ENCODE peak calls at places on chromosomes 13 and 19, in seven cellular contexts. B is esophagus muscularis mucosa, A is IMR-90, I is cardiac muscle cell, V is pancreas, E is mucosa of descending colon, U is HFF-Myc. Y is an unnamed sample.

GRCh38 chr13:39148513-39148961 is 110.3 kb downstream of the NHLRC3 start:
- DNase-seq in V (no peak), I (no peak), B (no peak), E (no peak), U (no peak), A (no peak), Y (peak; percentile 48)

GRCh38 chr19:19040417-19040816 is 7.0 kb downstream of the ARMC6 start:
- DNase-seq in U (no peak), E (no peak), A (peak; percentile 91), V (peak; percentile 71), I (no peak), B (peak; percentile 95), Y (peak; percentile 81)

GRCh38 chr13:97275775-97276501 is 53.8 kb downstream of the MBNL2 start:
- DNase-seq in U (no peak), A (no peak), V (no peak), E (no peak), I (no peak), B (no peak), Y (no peak)

GRCh38 chr19:28021316-28022185 is 1191.4 kb downstream of the UQCRFS1 start:
- DNase-seq in I (no peak), V (no peak), E (no peak), B (peak; percentile 55), A (no peak), U (no peak), Y (no peak)

GRCh38 chr13:47213057-47213456 is 316.2 kb upstream of the HTR2A start:
- DNase-seq in A (peak; percentile 16), U (no peak), E (no peak), B (no peak), I (no peak), V (no peak), Y (no peak)

GRCh38 chr19:8877854-8878705 is 45.9 kb downstream of the MBD3L1 start:
- DNase-seq in U (no peak), E (no peak), A (no peak), B (no peak), I (no peak), V (no peak), Y (no peak)

GRCh38 chr19:10290876-10291553 is 1.3 kb downstream of the ICAM5 start:
- DNase-seq in U (no peak), E (peak; percentile 86), B (no peak), V (no peak), I (peak; percentile 61), A (peak; percentile 54), Y (peak; percentile 67)

GRCh38 chr13:31064636-31065035 is 97.1 kb downstream of the HSPH1 start:
- DNase-seq in E (no peak), V (no peak), A (no peak), I (no peak), B (no peak), U (no peak), Y (no peak)

GRCh38 chr13:71860547-71861131 is 6.4 kb downstream of the DACH1 start:
- DNase-seq in E (no peak), I (no peak), A (no peak), B (no peak), U (no peak), V (no peak), Y (no peak)

GRCh38 chr13:40120781-40121180 is 465.3 kb downstream of the COG6 start:
- DNase-seq in B (no peak), U (no peak), E (no peak), I (no peak), V (no peak), A (no peak), Y (peak; percentile 8)

GRCh38 chr13:101149735-101150380 is 266.4 kb downstream of the NALCN start:
- DNase-seq in V (no peak), A (peak; percentile 66), E (no peak), B (no peak), U (no peak), I (peak; percentile 28), Y (peak; percentile 72)

GRCh38 chr19:6263306-6264076 is 16.3 kb downstream of the MLLT1 start:
- DNase-seq in I (no peak), U (no peak), V (no peak), A (peak; percentile 38), B (no peak), E (no peak), Y (no peak)

GRCh38 chr13:66033924-66034323 is 1196.2 kb downstream of the PCDH9 start:
- DNase-seq in A (no peak), V (no peak), E (no peak), I (no peak), U (no peak), B (no peak), Y (no peak)

GRCh38 chr13:84413016-84413415 is 530.7 kb upstream of the SLITRK1 start:
- DNase-seq in E (no peak), A (no peak), U (no peak), B (no peak), V (no peak), I (no peak), Y (no peak)

GRCh38 chr19:18831524-18832330 is at the start of gene UPF1:
- DNase-seq in I (peak; percentile 97), A (peak; percentile 88), V (peak; percentile 96), E (peak; percentile 98), B (peak; percentile 96), U (peak; percentile 57), Y (peak; percentile 98)

GRCh38 chr13:41059466-41059865 is 1.8 kb upstream of the WBP4 start:
- DNase-seq in U (no peak), E (no peak), B (no peak), I (no peak), A (peak; percentile 11), V (no peak), Y (no peak)

GRCh38 chr13:23069571-23069970 is 111.2 kb upstream of the SGCG start:
- DNase-seq in A (peak; percentile 87), V (no peak), I (no peak), E (no peak), B (no peak), U (no peak), Y (peak; percentile 76)

GRCh38 chr19:13097331-13098258 is 5.1 kb downstream of the LYL1 start:
- DNase-seq in B (no peak), E (peak; percentile 82), I (no peak), A (no peak), U (no peak), V (no peak), Y (no peak)

DNA sequence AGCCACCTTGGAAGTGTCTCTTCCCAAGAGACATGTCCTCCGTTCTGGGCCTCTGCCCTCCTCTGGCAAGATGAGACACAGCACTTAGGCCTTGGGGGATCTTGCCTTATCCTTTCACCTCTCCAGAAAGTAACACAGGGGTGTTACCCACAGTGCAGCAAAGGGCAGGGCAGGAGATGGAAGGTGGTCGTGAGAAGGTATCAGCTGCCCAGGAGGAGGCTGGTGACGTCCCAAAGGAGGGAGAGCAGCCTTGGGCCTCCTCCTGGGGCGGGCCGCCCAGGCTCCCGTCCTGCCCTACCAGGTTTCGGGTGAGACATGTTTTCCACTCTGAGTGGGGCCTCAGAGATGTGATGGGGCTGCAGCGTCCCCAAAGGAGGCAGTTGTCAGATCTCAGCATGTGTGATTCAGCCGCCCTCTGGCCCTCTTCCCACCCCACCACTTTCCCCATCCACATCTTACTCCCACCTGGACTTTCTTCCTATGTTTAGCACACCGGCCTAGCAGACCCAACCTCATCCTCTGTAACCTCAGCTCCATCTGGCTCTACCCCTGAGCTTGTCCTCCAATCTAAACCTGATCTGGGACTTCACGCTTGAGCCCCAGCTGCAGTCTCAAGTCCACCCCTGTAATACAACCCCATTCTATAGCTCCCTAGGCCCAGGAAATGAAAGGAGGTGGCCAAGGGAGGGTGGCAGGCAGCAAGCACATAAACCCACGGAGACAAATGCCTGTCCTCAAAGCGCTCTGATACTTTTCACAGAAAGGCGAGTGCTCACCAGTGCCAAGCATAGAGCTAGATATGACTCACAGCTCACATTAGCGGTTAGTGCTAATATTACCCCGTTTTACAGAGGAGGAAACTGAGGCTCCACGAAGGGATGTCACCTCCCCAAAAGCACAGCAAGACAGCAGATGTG is 9.3 kb downstream of the POU2F2 start:
- DNase-seq in B (no peak), V (no peak), U (no peak), E (no peak), I (no peak), A (no peak), Y (peak; percentile 27)
- TF ChIP-seq CTCF in B (no peak), V (no peak), U (peak; percentile 14), E (no peak), I (no peak), A (no peak), Y (peak; percentile 6)

DNA sequence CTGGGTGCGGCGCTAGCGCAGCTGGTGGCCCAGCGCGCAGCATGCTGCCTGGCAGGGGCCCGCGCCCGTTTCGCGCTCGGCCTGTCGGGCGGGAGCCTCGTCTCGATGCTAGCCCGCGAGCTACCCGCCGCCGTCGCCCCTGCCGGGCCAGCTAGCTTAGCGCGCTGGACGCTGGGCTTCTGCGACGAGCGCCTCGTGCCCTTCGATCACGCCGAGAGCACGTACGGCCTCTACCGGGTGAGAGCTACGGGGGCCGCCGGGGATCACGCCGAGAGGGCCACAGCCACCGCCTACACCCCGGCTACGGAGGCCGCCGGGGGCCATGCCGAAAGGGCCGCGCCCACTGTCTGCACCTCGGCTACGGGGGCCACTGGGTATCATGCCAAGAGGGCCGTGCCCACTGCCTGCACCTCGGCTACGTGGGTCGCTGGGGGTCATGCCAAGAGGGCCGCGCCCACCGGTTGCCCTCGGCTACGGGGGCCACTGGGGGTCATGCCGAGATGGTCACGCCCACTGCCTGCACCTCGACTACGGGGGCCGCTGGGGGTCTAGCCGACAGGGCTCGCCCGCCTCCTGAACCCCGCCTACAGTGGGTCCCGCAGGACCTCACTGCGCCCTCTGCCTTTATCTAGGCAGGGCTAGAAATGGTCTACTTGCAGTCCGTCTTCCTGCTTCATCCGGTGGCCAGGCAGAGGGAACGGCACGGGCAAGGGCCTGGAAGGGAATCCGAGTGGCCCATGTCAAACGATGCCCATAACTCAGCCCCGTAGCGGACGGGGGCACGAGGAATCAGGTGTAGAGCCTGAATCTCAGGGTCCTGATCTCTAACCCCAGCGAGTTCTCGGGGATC is 500 bp downstream of the PGLS start:
- DNase-seq in V (peak; percentile 87), B (peak; percentile 97), A (peak; percentile 75), E (peak; percentile 96), I (peak; percentile 88), U (peak; percentile 25), Y (peak; percentile 83)
- H3K4me3 ChIP-seq in V (peak overlapping the region; percentile 71), B (peak overlapping the region; percentile 74), A (peak overlapping the region; percentile 54), E (peak overlapping the region; percentile 71), I (peak overlapping the region; percentile 51), U (peak overlapping the region; percentile 86), Y (peak overlapping the region; percentile 65)

GRCh38 chr19:16589917-16590316 is 17.7 kb upstream of the SLC35E1 start:
- DNase-seq in I (no peak), B (no peak), U (no peak), V (no peak), E (peak; percentile 56), A (no peak), Y (no peak)

GRCh38 chr19:16588089-16588823 is 16.0 kb upstream of the SLC35E1 start:
- DNase-seq in E (peak; percentile 82), U (no peak), I (peak; percentile 55), A (peak; percentile 19), V (peak; percentile 50), B (no peak), Y (no peak)

GRCh38 chr19:16590876-16591802 is 18.9 kb upstream of the SLC35E1 start:
- DNase-seq in I (no peak), B (no peak), E (peak; percentile 7), V (no peak), U (no peak), A (no peak), Y (no peak)

GRCh38 chr19:16587031-16588023 is 15.1 kb upstream of the SLC35E1 start:
- DNase-seq in A (peak; percentile 67), V (no peak), U (no peak), B (no peak), I (peak; percentile 63), E (peak; percentile 82), Y (peak; percentile 42)

GRCh38 chr19:16588824-16589577 is 16.8 kb upstream of the SLC35E1 start:
- DNase-seq in I (no peak), A (no peak), B (no peak), V (no peak), U (no peak), E (peak; percentile 40), Y (no peak)
- TF ChIP-seq CTCF in I (no peak), A (no peak), B (no peak), V (no peak), U (no peak), E (no peak), Y (no peak)

GRCh38 chr19:53870485-53870844 is 2.8 kb downstream of the MYADM start:
- DNase-seq in B (no peak), I (no peak), E (peak; percentile 66), V (no peak), A (no peak), U (no peak), Y (no peak)
- H3K4me3 ChIP-seq in B (peak overlapping the region; percentile 98), I (peak overlapping the region; percentile 70), E (no peak overlapping the region), V (no peak overlapping the region), A (peak overlapping the region; percentile 13), U (peak overlapping the region; percentile 59), Y (peak overlapping the region; percentile 28)